ENCODE peak calls at places on chromosome 7, in eight cellular contexts. X is right cardiac atrium; C is CD8-positive, alpha-beta memory T cell; R is GM12865; B is midbrain; J is epithelial cell of esophagus; N is stimulated activated CD8-positive, alpha-beta memory T cell treated with anti-CD3 and anti-CD28 coated beads, Interleukin-2, amount 100 ng/mL, for 48 hours; T is HFF-Myc. K is an unnamed sample.

GRCh38 chr7:147547252-147547897 is 1043.2 kb upstream of the C7orf33 start:
- DNase-seq in X (no peak), C (no peak), R (peak; percentile 16), B (peak; percentile 10), J (peak; percentile 77), N (no peak), T (no peak), K (no peak)

GRCh38 chr7:101239191-101239950 is 1.8 kb upstream of the CLDN15 start:
- DNase-seq in X (peak; percentile 61), C (no peak), R (no peak), B (no peak), J (no peak), N (no peak), T (no peak), K (peak; percentile 84)

GRCh38 chr7:141754939-141755338 is 9.0 kb upstream of the TAS2R3 start:
- DNase-seq in X (no peak), C (no peak), R (peak; percentile 32), B (no peak), J (peak; percentile 50), N (no peak), T (no peak), K (no peak)

GRCh38 chr7:425794-426188 is 93.9 kb downstream of the PDGFA start:
- DNase-seq in X (peak; percentile 23), C (no peak), R (no peak), B (no peak), J (no peak), N (no peak), T (no peak), K (peak; percentile 63)

GRCh38 chr7:44310221-44310848 is 15.1 kb downstream of the CAMK2B start:
- DNase-seq in X (no peak), C (peak; percentile 25), R (no peak), B (no peak), J (no peak), N (no peak), T (no peak), K (no peak)

GRCh38 chr7:36303202-36304098 is 86.2 kb upstream of the ANLN start:
- DNase-seq in X (peak; percentile 90), C (no peak), R (no peak), B (peak; percentile 71), J (peak; percentile 90), N (no peak), T (peak; percentile 94), K (peak; percentile 93)

GRCh38 chr7:149414745-149415390 is 46.0 kb downstream of the ZNF777 start:
- DNase-seq in X (peak; percentile 73), C (peak; percentile 56), R (no peak), B (peak; percentile 50), J (peak; percentile 86), N (peak; percentile 55), T (peak; percentile 81), K (peak; percentile 82)

GRCh38 chr7:159006610-159007130 is 138.0 kb downstream of the VIPR2 start:
- DNase-seq in X (no peak), C (no peak), R (no peak), B (no peak), J (no peak), N (no peak), T (no peak), K (peak; percentile 43)

GRCh38 chr7:5703572-5704533 is 77.6 kb downstream of the RNF216 start:
- DNase-seq in X (no peak), C (no peak), R (peak; percentile 55), B (peak; percentile 55), J (no peak), N (no peak), T (no peak), K (no peak)

GRCh38 chr7:94877731-94878670 is 29.4 kb upstream of the PPP1R9A start:
- DNase-seq in X (no peak), C (no peak), R (no peak), B (no peak), J (peak; percentile 33), N (no peak), T (no peak), K (no peak)

K was measured in kidney.